ENCODE peak calls at places on chromosomes 2 and 18, in seven cellular contexts. E is PC-3, L is SK-N-SH, C is spleen, R is dorsolateral prefrontal cortex, W is heart left ventricle, K is GM23338. Q is an unnamed sample.

GRCh38 chr2:113079123-113079522 is 11.4 kb downstream of the IL1F10 start:
- DNase-seq in L (no peak), W (no peak), R (no peak), K (peak), E (peak), C (no peak), Q (no peak)

GRCh38 chr2:25314514-25315315 is 27.0 kb downstream of the DNMT3A start:
- DNase-seq in K (peak), C (peak), W (peak), E (no peak), R (peak), L (peak), Q (peak)

GRCh38 chr2:129248183-129248582 is 731.3 kb upstream of the RAB6C start:
- DNase-seq in R (no peak), L (no peak), W (no peak), C (no peak), E (no peak), K (no peak), Q (no peak)

GRCh38 chr2:20625920-20626697 is 24.8 kb downstream of the HS1BP3 start:
- DNase-seq in K (no peak), L (no peak), W (peak), C (peak), E (no peak), R (peak), Q (peak)

GRCh38 chr2:215536476-215536875 is 100.6 kb upstream of the FN1 start:
- DNase-seq in C (no peak), K (no peak), E (peak), L (no peak), W (no peak), R (no peak), Q (no peak)

GRCh38 chr2:57207191-57207590 is 839.4 kb upstream of the VRK2 start:
- DNase-seq in E (no peak), C (no peak), R (no peak), K (no peak), L (no peak), W (no peak), Q (no peak)

GRCh38 chr2:95329891-95330822 is 33.0 kb downstream of the KCNIP3 start:
- DNase-seq in R (peak), L (peak), E (no peak), W (no peak), K (no peak), C (no peak), Q (peak)

GRCh38 chr18:48452863-48453323 is 43.7 kb upstream of the ZBTB7C start:
- DNase-seq in L (no peak), E (no peak), R (no peak), C (no peak), W (no peak), K (no peak), Q (no peak)

GRCh38 chr2:95026471-95027368 is 1.2 kb downstream of the MAL start:
- DNase-seq in R (no peak), L (no peak), C (no peak), W (no peak), K (peak), E (no peak), Q (no peak)

GRCh38 chr2:25063876-25064660 is 22.2 kb downstream of the EFR3B start:
- DNase-seq in W (no peak), R (peak), C (no peak), L (no peak), E (peak), K (no peak), Q (no peak)

GRCh38 chr2:127386764-127387654 is 766 bp downstream of the MAP3K2 start:
- DNase-seq in K (peak), R (peak), E (peak), L (peak), W (peak), C (peak), Q (peak)
- H3K4me3 ChIP-seq in K (peak), R (peak), E (peak), L (peak), W (peak), C (peak), Q (peak)

GRCh38 chr2:170005702-170006101 is 172.2 kb upstream of the MYO3B start:
- DNase-seq in W (no peak), L (no peak), K (peak), C (no peak), E (no peak), R (no peak), Q (no peak)
- TF ChIP-seq CTCF in W (no peak), L (no peak), K (peak), C (no peak), E (peak), R (no peak), Q (no peak)

GRCh38 chr2:44533508-44533907 is 171.8 kb downstream of the CAMKMT start:
- DNase-seq in C (no peak), K (no peak), W (no peak), E (no peak), R (no peak), L (no peak), Q (no peak)

GRCh38 chr2:44531289-44531688 is 169.5 kb downstream of the CAMKMT start:
- DNase-seq in L (no peak), E (peak), K (no peak), R (no peak), W (no peak), C (no peak), Q (no peak)

GRCh38 chr2:44529448-44529847 is 167.7 kb downstream of the CAMKMT start:
- DNase-seq in C (no peak), K (no peak), R (no peak), L (no peak), W (no peak), E (no peak), Q (no peak)

GRCh38 chr2:44535376-44535775 is 173.6 kb downstream of the CAMKMT start:
- DNase-seq in C (no peak), L (no peak), K (no peak), E (no peak), R (no peak), W (no peak), Q (no peak)

GRCh38 chr2:44532031-44532430 is 170.3 kb downstream of the CAMKMT start:
- DNase-seq in W (no peak), E (no peak), K (no peak), L (no peak), R (no peak), C (no peak), Q (no peak)
- H3K27ac ChIP-seq in W (no peak), E (no peak), K (no peak), L (no peak), R (no peak), C (no peak), Q (no peak)

DNA sequence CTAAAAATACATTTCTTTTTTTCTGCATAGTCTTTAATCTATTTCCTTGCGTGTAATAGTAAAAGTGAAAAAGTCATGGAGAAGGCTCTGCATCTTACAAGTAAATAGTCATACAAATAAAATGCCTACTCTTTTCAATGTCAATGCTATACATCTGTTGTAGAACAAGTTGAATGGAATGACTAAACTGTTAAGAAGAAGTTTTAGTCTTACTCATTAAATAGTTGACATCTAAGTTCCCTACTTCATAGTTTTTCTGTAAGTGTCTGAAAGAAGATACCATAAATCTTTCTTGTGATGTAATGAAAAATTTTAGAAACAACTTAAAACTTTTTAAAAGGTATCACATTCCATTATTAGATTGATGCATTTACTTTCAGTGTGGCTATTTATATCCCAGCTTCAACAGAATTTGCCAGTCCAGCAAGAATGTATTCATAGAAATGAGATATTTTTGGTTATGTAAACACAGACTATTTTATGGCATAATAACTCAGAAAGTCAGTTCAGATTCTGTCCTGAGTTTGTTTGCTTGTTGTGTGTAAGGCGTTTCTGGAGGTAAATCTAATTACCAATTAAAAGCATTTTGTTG is 185.2 kb upstream of the EPC2 start:
- DNase-seq in K (no peak), E (no peak), L (no peak), C (no peak), R (no peak), W (no peak), Q (no peak)
- H3K4me3 ChIP-seq in K (no peak), E (no peak), L (no peak), C (no peak), R (no peak), W (no peak), Q (no peak)

DNA sequence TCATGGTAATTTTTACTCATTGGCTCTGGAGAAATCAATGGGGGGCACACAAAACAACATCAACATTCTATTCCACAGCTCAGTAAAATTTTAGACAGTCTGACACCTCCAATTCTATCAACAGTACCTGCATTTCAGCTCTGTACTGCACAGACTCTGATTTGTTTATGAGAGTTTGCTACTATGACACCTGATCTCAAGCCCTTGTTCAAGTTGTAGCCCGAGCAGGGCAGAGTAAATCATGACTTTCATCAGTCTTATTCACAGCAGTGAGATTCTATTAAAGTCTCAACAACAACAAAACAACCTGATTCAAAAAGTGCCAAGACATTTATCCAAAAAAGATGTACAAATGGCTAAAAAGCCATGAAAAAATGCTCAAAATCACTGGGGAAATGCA is 71.5 kb upstream of the RBMS1 start:
- DNase-seq in E (no peak), C (no peak), L (no peak), K (no peak), R (no peak), W (no peak), Q (no peak)
- TF ChIP-seq CTCF in E (no peak), C (no peak), L (no peak), K (no peak), R (no peak), W (no peak), Q (no peak)

DNA sequence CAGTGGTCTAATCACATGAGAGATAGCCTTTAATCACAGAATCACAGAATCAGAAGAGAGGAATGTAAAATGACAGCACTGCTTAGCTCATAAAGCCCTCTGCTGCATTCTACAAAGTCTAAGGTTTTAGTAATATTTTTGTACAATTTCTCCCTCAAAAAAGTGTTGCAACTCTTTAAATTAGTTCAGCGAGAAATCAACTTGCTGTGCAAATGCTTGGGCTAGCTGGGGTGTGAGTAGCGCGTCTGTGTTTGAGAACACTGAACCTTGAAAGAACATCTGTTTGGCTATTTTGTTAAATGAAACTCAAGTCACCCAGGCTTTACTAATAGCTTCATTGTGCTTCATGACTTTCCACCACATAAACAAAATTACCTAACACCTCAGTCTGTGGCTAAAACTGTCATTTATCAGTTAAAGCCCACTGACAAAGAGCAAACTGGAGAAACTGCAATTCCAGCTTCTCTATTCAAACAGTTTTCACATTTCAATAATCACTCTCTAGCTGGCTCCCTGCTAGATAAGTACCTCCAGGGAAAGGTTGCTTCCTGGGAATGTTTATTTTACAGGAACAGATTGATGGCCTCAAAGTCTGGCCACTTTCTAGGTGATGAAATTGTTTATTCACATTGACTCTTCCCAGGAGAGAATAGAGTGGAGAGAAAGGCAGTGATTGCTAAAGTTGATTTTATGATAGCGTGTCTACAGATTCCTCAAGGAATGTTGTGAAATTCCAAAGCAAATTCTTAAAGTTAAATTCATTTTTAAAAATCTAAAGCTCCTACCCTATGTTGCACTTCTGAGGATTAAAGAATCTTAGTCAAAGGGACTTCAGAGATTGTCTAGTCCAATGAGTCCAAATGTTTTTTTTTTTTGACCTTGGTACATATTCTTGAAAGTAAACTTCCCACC is 36.0 kb upstream of the STAT1 start:
- DNase-seq in L (no peak), C (no peak), R (no peak), W (no peak), E (no peak), K (no peak), Q (no peak)
- H3K27ac ChIP-seq in L (no peak), C (no peak), R (no peak), W (no peak), E (no peak), K (no peak), Q (no peak)

DNA sequence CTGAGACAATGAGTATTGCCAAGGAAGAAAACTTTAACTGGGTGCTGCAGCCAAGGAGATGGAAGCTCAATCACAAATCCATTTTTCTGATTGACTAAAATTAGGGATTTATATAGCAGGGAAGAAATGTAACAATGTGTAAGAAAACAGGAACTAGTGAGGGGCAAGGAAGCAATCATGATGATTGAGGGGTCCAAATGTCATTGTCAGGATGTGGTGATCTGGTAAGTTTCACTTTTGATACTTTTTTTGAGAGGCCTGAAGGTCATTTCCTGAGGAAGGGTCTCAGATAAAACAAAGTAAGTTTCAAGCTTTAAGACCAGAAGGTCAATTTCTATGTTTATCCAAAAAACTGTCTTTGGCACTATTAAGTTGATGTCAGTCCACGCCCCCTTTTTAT is 12.0 kb upstream of the GCC2 start:
- DNase-seq in R (no peak), E (no peak), K (no peak), L (no peak), C (no peak), W (no peak), Q (no peak)
- H3K4me3 ChIP-seq in R (no peak), E (no peak), K (no peak), L (no peak), C (no peak), W (no peak), Q (no peak)

DNA sequence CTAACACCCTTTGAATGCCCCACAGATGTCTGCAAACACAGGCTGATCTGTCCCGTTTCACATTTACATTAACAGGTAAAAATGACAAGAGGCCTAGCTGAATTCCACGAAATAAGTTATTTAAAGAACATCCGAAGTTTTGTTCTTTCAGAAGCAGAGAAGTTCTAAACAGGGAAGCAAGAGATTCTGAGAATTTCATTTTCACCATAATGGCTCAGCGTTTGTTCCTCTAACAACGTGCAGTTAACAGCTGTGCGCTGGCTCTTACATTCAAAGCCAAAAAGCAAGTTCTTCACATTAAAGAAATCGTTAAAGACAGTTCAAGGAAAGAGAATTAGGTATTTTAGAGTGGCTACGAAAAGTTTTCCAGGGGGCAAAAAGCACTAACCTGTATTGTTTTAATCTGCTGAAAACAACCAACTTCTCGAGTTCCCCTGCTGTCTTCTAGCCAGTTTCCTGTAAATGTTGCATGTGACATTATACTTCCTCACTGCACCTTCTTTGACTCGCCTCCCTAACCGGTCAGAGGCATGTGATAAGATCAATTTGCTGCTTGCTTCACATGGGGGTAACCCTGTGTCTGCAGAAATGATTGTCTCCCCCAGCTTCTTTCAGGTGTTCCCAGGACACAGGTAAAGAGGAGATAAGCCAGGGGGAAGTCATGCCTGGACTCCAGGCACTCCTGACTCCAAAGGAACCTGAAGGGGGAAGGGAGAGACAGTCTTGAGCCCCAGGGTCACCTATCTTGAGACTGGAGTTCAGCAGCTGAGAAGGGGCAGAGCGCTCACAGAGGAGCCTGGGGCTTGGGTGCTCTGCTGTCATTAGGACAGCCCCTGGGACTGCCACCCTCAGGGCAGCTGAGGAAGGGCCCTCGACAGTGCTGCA is 36.8 kb upstream of the WIPF1 start:
- DNase-seq in R (no peak), L (no peak), E (no peak), K (no peak), C (peak), W (no peak), Q (no peak)
- TF ChIP-seq CTCF in R (no peak), L (no peak), E (no peak), K (no peak), C (no peak), W (no peak), Q (no peak)